ENCODE peak calls at places on chromosomes 5 and 9, in ten cellular contexts. I, E, H, O, N, P, L, M, G and K are unnamed samples.

GRCh38 chr5:76649140-76649539 is 25.9 kb upstream of the F2RL2 start:
- DNase-seq in I (no peak), E (no peak), H (no peak), O (no peak), N (no peak), P (no peak), L (no peak), M (no peak), G (no peak), K (no peak)

GRCh38 chr9:2704504-2704903 is 12.8 kb upstream of the KCNV2 start:
- DNase-seq in I (no peak), E (no peak), H (no peak), O (no peak), N (no peak), P (no peak), L (no peak), M (no peak), G (no peak), K (no peak)

GRCh38 chr9:88980732-88981336 is 10.4 kb upstream of the S1PR3 start:
- DNase-seq in I (no peak), E (no peak), H (no peak), O (no peak), N (no peak), P (no peak), L (no peak), M (no peak), G (no peak), K (no peak)

GRCh38 chr5:138336952-138337684 is 948 bp upstream of the FAM53C start:
- DNase-seq in I (peak), E (no peak), H (peak), O (no peak), N (no peak), P (peak), L (peak), M (no peak), G (no peak), K (peak)

GRCh38 chr5:66561366-66561990 is 34.7 kb upstream of the MAST4 start:
- DNase-seq in I (no peak), E (no peak), H (no peak), O (no peak), N (no peak), P (no peak), L (no peak), M (no peak), G (no peak), K (no peak)

GRCh38 chr5:132821350-132821749 is 8.2 kb downstream of the SOWAHA start:
- DNase-seq in I (no peak), E (no peak), H (no peak), O (no peak), N (no peak), P (no peak), L (no peak), M (no peak), G (no peak), K (no peak)

GRCh38 chr9:131950487-131950886 is 129.2 kb downstream of the MED27 start:
- DNase-seq in I (no peak), E (no peak), H (no peak), O (no peak), N (no peak), P (no peak), L (no peak), M (no peak), G (no peak), K (no peak)

GRCh38 chr5:81530919-81531318 is 137.0 kb upstream of the ACOT12 start:
- DNase-seq in I (no peak), E (no peak), H (no peak), O (no peak), N (no peak), P (peak), L (no peak), M (no peak), G (no peak), K (no peak)

GRCh38 chr9:75152416-75152815 is 64.1 kb downstream of the OSTF1 start:
- DNase-seq in I (no peak), E (peak), H (peak), O (no peak), N (peak), P (no peak), L (no peak), M (peak), G (no peak), K (no peak)